ENCODE peak calls at places on chromosomes 6 and 20, in ten cellular contexts. H is GM20000; Z is spleen; L is activated T-cell treated with anti-CD3 and anti-CD28 coated beads, Interleukin-2, amount 50 U/mL, for 72 hours; K is stomach; J is epithelial cell of esophagus; X is stimulated activated CD8-positive, alpha-beta memory T cell treated with anti-CD3 and anti-CD28 coated beads, Interleukin-12 subunit alpha, Interleukin-12 subunit beta, amount 100 ng/mL, for 4 hours; P is lower lobe of right lung; T is astrocyte of the hippocampus; D is skeletal muscle cell. Q is an unnamed sample.
A peak's percentile ranks its signal among the peaks of the same experiment; 100 is the strongest.

GRCh38 chr6:5813625-5814027 is 193.1 kb downstream of the NRN1 start:
- DNase-seq in H (no peak), P (no peak), D (no peak), J (no peak), X (no peak), T (no peak), K (no peak), Z (no peak), L (no peak), Q (no peak)

GRCh38 chr6:71107935-71108420 is 151.1 kb upstream of the B3GAT2 start:
- DNase-seq in Z (no peak), T (peak; percentile 93), X (no peak), H (no peak), J (peak; percentile 78), P (no peak), D (peak; percentile 77), K (no peak), L (no peak), Q (no peak)

GRCh38 chr6:17867880-17868279 is 119.6 kb downstream of the KIF13A start:
- DNase-seq in H (no peak), L (no peak), T (peak; percentile 71), X (no peak), D (peak; percentile 38), K (no peak), Z (no peak), P (no peak), J (peak; percentile 37), Q (no peak)

GRCh38 chr20:31835977-31836852 is 9.2 kb downstream of the FOXS1 start:
- DNase-seq in Z (no peak), H (peak; percentile 67), L (peak; percentile 40), P (peak; percentile 73), T (peak; percentile 98), J (peak; percentile 71), D (peak; percentile 62), X (peak; percentile 16), K (peak; percentile 65), Q (peak; percentile 89)

GRCh38 chr20:45509091-45509490 is 6.3 kb downstream of the SPINT3 start:
- DNase-seq in P (no peak), J (no peak), K (no peak), L (no peak), Z (no peak), H (no peak), D (no peak), T (no peak), X (no peak), Q (no peak)

GRCh38 chr20:38150595-38151170 is 14.4 kb downstream of the TGM2 start:
- DNase-seq in D (no peak), K (no peak), J (no peak), Z (no peak), P (peak; percentile 15), T (no peak), L (no peak), X (no peak), H (no peak), Q (no peak)

GRCh38 chr6:133890941-133891813 is 2.3 kb downstream of the TCF21 start:
- DNase-seq in H (peak; percentile 31), T (peak; percentile 55), D (no peak), K (peak; percentile 29), P (peak; percentile 51), X (no peak), J (peak; percentile 14), L (peak; percentile 40), Z (peak; percentile 72), Q (peak; percentile 55)

GRCh38 chr6:170360476-170360875 is 53.9 kb downstream of the FAM120B start:
- DNase-seq in T (no peak), P (no peak), D (no peak), L (no peak), J (peak; percentile 33), K (no peak), X (no peak), Z (no peak), H (no peak), Q (no peak)

GRCh38 chr6:97778290-97779038 is 495.4 kb upstream of the MMS22L start:
- DNase-seq in T (no peak), D (no peak), P (no peak), J (peak; percentile 54), Z (no peak), K (no peak), L (no peak), X (no peak), H (no peak), Q (no peak)

GRCh38 chr6:16803294-16804006 is 42.2 kb upstream of the ATXN1 start:
- DNase-seq in Z (no peak), P (no peak), L (no peak), K (no peak), T (peak; percentile 94), D (peak; percentile 39), X (no peak), H (no peak), J (peak; percentile 15), Q (peak; percentile 71)

GRCh38 chr6:157368359-157369049 is 12.5 kb upstream of the ZDHHC14 start:
- DNase-seq in L (peak; percentile 34), J (no peak), X (no peak), P (no peak), Z (no peak), D (no peak), H (no peak), K (no peak), T (no peak), Q (no peak)

GRCh38 chr6:43800746-43801488 is 30.9 kb downstream of the VEGFA start:
- DNase-seq in H (no peak), L (no peak), J (no peak), T (no peak), Z (peak; percentile 33), D (no peak), X (no peak), K (no peak), P (no peak), Q (no peak)

GRCh38 chr6:127160484-127160883 is 42.0 kb downstream of the RSPO3 start:
- DNase-seq in J (no peak), P (no peak), X (no peak), K (no peak), T (no peak), Z (no peak), L (no peak), D (no peak), H (no peak), Q (no peak)

GRCh38 chr6:83966539-83966938 is 67.0 kb upstream of the MRAP2 start:
- DNase-seq in K (no peak), X (no peak), J (no peak), D (no peak), T (no peak), P (no peak), L (no peak), Z (no peak), H (no peak), Q (no peak)

GRCh38 chr6:140979642-140980091 is 1153.1 kb upstream of the GJE1 start:
- DNase-seq in J (peak; percentile 81), H (no peak), L (no peak), K (no peak), X (no peak), D (peak; percentile 90), P (no peak), T (peak; percentile 93), Z (no peak), Q (peak; percentile 35)

GRCh38 chr6:133645000-133645619 is 243.8 kb upstream of the TCF21 start:
- DNase-seq in J (no peak), X (no peak), T (peak; percentile 72), L (no peak), K (no peak), P (no peak), Z (no peak), D (no peak), H (no peak), Q (no peak)

GRCh38 chr6:33192671-33193602 is 670 bp upstream of the COL11A2 start:
- DNase-seq in H (peak; percentile 56), J (peak; percentile 13), T (peak; percentile 60), K (no peak), D (no peak), X (no peak), L (peak; percentile 30), P (no peak), Z (peak; percentile 86), Q (peak; percentile 70)

GRCh38 chr20:36808317-36809257 is 35.0 kb upstream of the DSN1 start:
- DNase-seq in X (peak; percentile 30), Z (peak; percentile 92), J (peak; percentile 96), H (peak; percentile 82), K (peak; percentile 70), P (peak; percentile 82), L (peak; percentile 77), T (peak; percentile 49), D (peak; percentile 90), Q (peak; percentile 46)

GRCh38 chr6:162262466-162263196 is 464.9 kb downstream of the PRKN start:
- DNase-seq in D (no peak), J (no peak), L (no peak), X (no peak), P (no peak), H (no peak), T (no peak), K (no peak), Z (no peak), Q (no peak)

GRCh38 chr6:36618366-36619355 is 24.5 kb downstream of the SRSF3 start:
- DNase-seq in T (no peak), X (no peak), L (no peak), H (no peak), P (no peak), K (no peak), J (peak; percentile 36), D (no peak), Z (no peak), Q (no peak)

GRCh38 chr6:1240766-1241165 is 71.1 kb upstream of the FOXQ1 start:
- DNase-seq in L (no peak), J (peak; percentile 72), H (no peak), D (no peak), T (no peak), K (no peak), X (no peak), P (no peak), Z (no peak), Q (no peak)

GRCh38 chr20:25160457-25160856 is 35.1 kb upstream of the ENTPD6 start:
- DNase-seq in T (no peak), J (no peak), X (no peak), D (no peak), P (no peak), K (no peak), Z (no peak), L (no peak), H (peak; percentile 46), Q (no peak)

GRCh38 chr20:23361108-23361650 is 803 bp upstream of the GZF1 start:
- DNase-seq in D (no peak), L (no peak), H (no peak), P (no peak), K (no peak), X (no peak), T (no peak), Z (no peak), J (peak; percentile 38), Q (no peak)